ENCODE peak calls at places on chromosomes 6 and 20, in nine cellular contexts. H, G, I, Y, A, W, V, E and N are unnamed samples.

GRCh38 chr6:37021356-37022129 is 16.1 kb downstream of the FGD2 start:
- DNase-seq in A (peak; percentile 56), E (peak; percentile 45), V (no peak), W (peak; percentile 31), H (peak; percentile 34), G (peak; percentile 74), Y (no peak), I (no peak), N (no peak)

GRCh38 chr20:51661609-51662178 is 106.5 kb downstream of the ATP9A start:
- DNase-seq in V (peak; percentile 13), A (peak; percentile 82), I (no peak), G (no peak), H (no peak), W (no peak), Y (no peak), E (peak; percentile 24), N (peak; percentile 74)

GRCh38 chr6:53526000-53526399 is 18.9 kb downstream of the GCLC start:
- DNase-seq in H (no peak), I (no peak), Y (no peak), G (no peak), E (no peak), W (no peak), V (no peak), A (no peak), N (no peak)

GRCh38 chr6:90478278-90478677 is 108.6 kb downstream of the MAP3K7 start:
- DNase-seq in Y (no peak), A (no peak), E (no peak), G (no peak), H (no peak), V (no peak), W (no peak), I (no peak), N (no peak)

GRCh38 chr20:44863661-44864060 is 21.8 kb upstream of the YWHAB start:
- DNase-seq in H (no peak), G (no peak), E (no peak), V (no peak), I (no peak), W (no peak), A (no peak), Y (no peak), N (no peak)

GRCh38 chr20:47311967-47312681 is 44.4 kb downstream of the ZMYND8 start:
- DNase-seq in A (no peak), H (no peak), Y (no peak), I (no peak), W (no peak), E (no peak), G (no peak), V (no peak), N (no peak)

GRCh38 chr20:24909086-24909780 is 39.8 kb upstream of the CST7 start:
- DNase-seq in V (no peak), E (no peak), I (no peak), Y (no peak), A (no peak), G (no peak), W (no peak), H (no peak), N (no peak)

GRCh38 chr6:29976588-29977424 is 34.5 kb downstream of the HLA-A start:
- DNase-seq in E (peak; percentile 47), V (no peak), I (no peak), A (peak; percentile 64), G (peak; percentile 40), W (peak; percentile 95), H (peak; percentile 79), Y (peak; percentile 55), N (no peak)

GRCh38 chr20:9200620-9201019 is 131.7 kb downstream of the PLCB4 start:
- DNase-seq in E (no peak), H (peak; percentile 87), A (peak; percentile 66), Y (no peak), W (no peak), V (peak; percentile 35), I (no peak), G (no peak), N (no peak)

GRCh38 chr6:20092071-20092566 is 120.2 kb downstream of the MBOAT1 start:
- DNase-seq in Y (peak; percentile 5), H (peak; percentile 53), I (peak; percentile 38), G (peak; percentile 2), A (peak; percentile 63), V (peak; percentile 26), W (no peak), E (no peak), N (peak; percentile 18)

GRCh38 chr20:34515484-34516037 is 661 bp upstream of the DYNLRB1 start:
- DNase-seq in W (peak; percentile 92), V (no peak), Y (peak; percentile 70), I (peak; percentile 75), E (peak; percentile 43), G (peak; percentile 73), H (peak; percentile 54), A (peak; percentile 43), N (no peak)

GRCh38 chr20:47244451-47244850 is 112.0 kb downstream of the ZMYND8 start:
- DNase-seq in I (no peak), E (no peak), H (no peak), Y (no peak), W (no peak), V (no peak), A (no peak), G (no peak), N (no peak)

GRCh38 chr6:138289739-138290138 is 71.4 kb upstream of the PBOV1 start:
- DNase-seq in W (no peak), G (no peak), H (peak; percentile 21), A (no peak), I (no peak), E (no peak), Y (no peak), V (no peak), N (no peak)

GRCh38 chr20:2093200-2093781 is 8.3 kb upstream of the STK35 start:
- DNase-seq in W (no peak), V (no peak), I (no peak), E (no peak), H (peak; percentile 24), Y (peak; percentile 40), A (peak; percentile 6), G (no peak), N (no peak)

GRCh38 chr6:158784505-158784904 is 34.7 kb downstream of the EZR start:
- DNase-seq in G (no peak), A (no peak), H (peak; percentile 74), I (no peak), Y (no peak), E (no peak), W (no peak), V (peak; percentile 42), N (peak; percentile 84)

GRCh38 chr6:133609404-133610270 is 279.3 kb upstream of the TCF21 start:
- DNase-seq in G (no peak), A (peak; percentile 100), H (peak; percentile 1), Y (no peak), V (peak; percentile 97), W (no peak), I (no peak), E (no peak), N (peak; percentile 99)

GRCh38 chr20:3808141-3808479 is 12.0 kb downstream of the CDC25B start:
- DNase-seq in E (no peak), A (peak; percentile 99), W (peak; percentile 88), Y (no peak), V (no peak), G (no peak), H (peak; percentile 78), I (no peak), N (no peak)

GRCh38 chr20:63119451-63120285 is 96.3 kb downstream of the YTHDF1 start:
- DNase-seq in E (no peak), I (no peak), V (no peak), H (no peak), Y (no peak), W (peak; percentile 70), A (no peak), G (no peak), N (no peak)

GRCh38 chr6:1378224-1379025 is 11.0 kb upstream of the FOXF2 start:
- DNase-seq in E (no peak), I (no peak), V (no peak), H (no peak), G (no peak), Y (no peak), A (no peak), W (no peak), N (no peak)

GRCh38 chr6:48141975-48142374 is 31.0 kb upstream of the PTCHD4 start:
- DNase-seq in Y (no peak), A (peak; percentile 8), W (no peak), H (no peak), G (no peak), V (peak; percentile 96), I (no peak), E (no peak), N (peak; percentile 29)

GRCh38 chr6:117200067-117200466 is 65.3 kb upstream of the VGLL2 start:
- DNase-seq in G (no peak), V (no peak), E (no peak), I (no peak), Y (no peak), A (no peak), H (no peak), W (no peak), N (no peak)

GRCh38 chr6:96276326-96276725 is 245.3 kb upstream of the UFL1 start:
- DNase-seq in E (no peak), I (no peak), H (no peak), A (no peak), Y (no peak), G (no peak), V (no peak), W (no peak), N (no peak)

GRCh38 chr6:27889628-27890315 is 22.4 kb downstream of the OR2B2 start:
- DNase-seq in H (no peak), I (no peak), E (no peak), V (no peak), Y (no peak), G (no peak), A (no peak), W (no peak), N (no peak)

GRCh38 chr6:82331031-82331773 is 32.4 kb upstream of the TPBG start:
- DNase-seq in I (no peak), A (peak; percentile 66), E (no peak), H (peak; percentile 4), V (peak; percentile 40), W (no peak), Y (no peak), G (no peak), N (peak; percentile 14)

GRCh38 chr6:137853569-137854213 is 13.4 kb upstream of the TNFAIP3 start:
- DNase-seq in H (no peak), Y (no peak), G (no peak), I (no peak), A (peak; percentile 89), E (no peak), V (no peak), W (no peak), N (no peak)